ENCODE peak calls at places on chromosomes 1 and 21, in four cellular contexts. V is OCI-LY7, K is AG04450, H is small intestine. T is an unnamed sample.

GRCh38 chr1:97610748-97611147 is 310.1 kb downstream of the DPYD start:
- DNase-seq in H (no peak), V (no peak), K (no peak), T (no peak)

GRCh38 chr21:8989883-8990325 is 1531.5 kb upstream of the TPTE start:
- DNase-seq in K (no peak), V (no peak), H (no peak), T (no peak)

GRCh38 chr1:24391882-24392603 is 21.5 kb downstream of the STPG1 start:
- DNase-seq in K (no peak), H (peak; percentile 91), V (peak; percentile 89), T (no peak)

GRCh38 chr1:2587071-2587859 is 688 bp downstream of the PRXL2B start:
- DNase-seq in V (no peak), K (no peak), H (peak; percentile 49), T (no peak)

GRCh38 chr1:47870480-47870879 is 126.7 kb downstream of the TRABD2B start:
- DNase-seq in V (no peak), K (no peak), H (peak; percentile 41), T (no peak)

GRCh38 chr1:178417858-178418257 is 78.9 kb downstream of the CLEC20A start:
- DNase-seq in K (peak; percentile 20), H (peak; percentile 88), V (no peak), T (peak; percentile 78)

GRCh38 chr1:98008373-98008772 is 87.5 kb upstream of the DPYD start:
- DNase-seq in H (no peak), V (no peak), K (no peak), T (no peak)

GRCh38 chr1:39398278-39399010 is 93.0 kb upstream of the BMP8A start:
- DNase-seq in H (peak; percentile 92), K (peak; percentile 91), V (no peak), T (peak; percentile 91)

GRCh38 chr1:243443557-243443956 is 187.7 kb downstream of the SDCCAG8 start:
- DNase-seq in V (no peak), H (no peak), K (no peak), T (no peak)

DNA sequence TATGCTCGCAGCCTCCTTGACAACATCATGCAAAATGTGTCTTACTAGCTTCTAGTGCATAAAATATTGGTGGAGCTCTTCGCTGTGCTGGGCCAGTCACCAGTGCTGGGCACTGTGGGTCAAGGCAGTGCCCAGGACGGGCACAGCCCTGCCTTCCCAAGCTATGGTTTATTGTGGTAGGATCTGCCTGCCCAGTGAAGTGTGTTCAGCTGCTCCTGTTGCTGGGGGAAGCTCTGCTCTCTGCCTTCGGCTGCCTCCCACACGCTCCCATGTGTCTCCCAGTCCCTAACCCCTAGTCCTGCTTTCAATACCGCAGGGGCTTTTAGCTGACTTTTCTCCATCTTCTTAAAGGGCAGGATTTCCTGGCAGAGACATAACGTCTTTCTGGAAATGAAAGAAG is 15.7 kb downstream of the EPHX1 start:
- DNase-seq in V (no peak), K (no peak), H (peak; percentile 30), T (no peak)
- H3K27ac ChIP-seq in V (no peak overlapping the region), K (no peak overlapping the region), H (peak overlapping the region; percentile 47), T (no peak overlapping the region)

DNA sequence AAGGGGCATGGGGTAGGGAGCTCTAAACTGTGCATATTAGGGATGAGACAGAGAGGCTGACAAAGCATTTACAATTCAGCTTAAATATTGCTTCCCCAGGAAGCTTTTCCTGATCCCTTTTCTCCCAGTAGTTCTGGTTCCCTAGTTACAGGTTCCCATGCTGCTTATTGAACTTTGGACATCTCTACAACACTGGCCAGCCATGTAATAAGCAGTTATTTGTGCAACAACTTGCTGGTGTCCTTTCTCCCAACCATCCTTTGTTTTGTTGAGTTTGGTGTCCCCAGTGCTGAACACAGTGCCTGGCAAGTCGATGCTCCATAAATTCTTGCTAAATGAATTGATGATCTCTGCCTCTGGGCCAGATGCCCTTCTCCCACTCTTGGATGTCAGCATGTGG is 80.6 kb downstream of the PLXNA2 start:
- DNase-seq in K (no peak), H (peak; percentile 80), V (no peak), T (no peak)
- H3K27ac ChIP-seq in K (no peak overlapping the region), H (peak overlapping the region; percentile 24), V (no peak overlapping the region), T (no peak overlapping the region)

GRCh38 chr1:209646558-209646957 is 5.7 kb downstream of the LAMB3 start:
- DNase-seq in H (no peak), K (no peak), V (no peak), T (no peak)

GRCh38 chr1:209648931-209649776 is 3.1 kb downstream of the LAMB3 start:
- DNase-seq in V (no peak), H (peak; percentile 87), K (peak; percentile 90), T (peak; percentile 68)

GRCh38 chr1:209650454-209650853 is 1.8 kb downstream of the LAMB3 start:
- DNase-seq in V (no peak), H (no peak), K (no peak), T (no peak)

GRCh38 chr1:209647212-209647611 is 5.0 kb downstream of the LAMB3 start:
- DNase-seq in K (no peak), H (no peak), V (no peak), T (no peak)

DNA sequence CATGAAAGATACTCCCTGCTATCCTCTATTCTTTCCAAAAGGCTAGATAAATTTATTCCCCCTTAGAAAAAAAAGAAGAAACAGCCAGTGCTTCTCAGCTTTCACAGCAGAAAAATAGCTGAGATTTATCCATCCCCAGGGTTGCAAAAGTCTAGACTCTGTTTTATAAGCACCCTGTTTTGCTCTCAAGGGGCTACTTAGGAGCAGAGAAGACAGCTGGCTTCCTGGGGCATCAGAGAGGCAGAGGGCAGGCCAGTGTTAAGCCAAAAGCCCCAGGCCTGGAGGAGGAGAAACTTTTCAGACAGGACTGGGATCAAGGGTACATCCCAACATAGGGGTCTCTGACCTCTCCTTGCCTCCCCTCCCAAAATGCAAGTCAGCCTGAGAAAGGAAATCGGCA is 3.9 kb downstream of the LAMB3 start:
- DNase-seq in V (no peak), H (no peak), K (no peak), T (no peak)
- H3K27ac ChIP-seq in V (no peak overlapping the region), H (no peak overlapping the region), K (peak overlapping the region; percentile 24), T (peak overlapping the region; percentile 100)

DNA sequence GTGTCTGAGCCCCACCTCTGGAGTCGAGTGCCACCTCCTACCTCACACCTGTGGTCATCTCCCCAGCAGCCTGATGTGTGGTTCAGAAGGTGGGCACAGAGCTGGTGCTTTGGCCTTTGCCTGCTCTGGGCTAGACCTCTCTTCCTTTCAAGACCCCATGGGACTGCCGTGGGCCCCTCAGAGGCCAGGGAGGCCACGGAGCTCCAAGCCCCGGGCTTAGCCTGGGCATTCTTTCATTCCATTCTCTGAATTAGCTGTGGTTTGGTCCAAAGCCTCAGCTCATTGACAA is 5.5 kb downstream of the FHAD1 start:
- DNase-seq in K (no peak), V (no peak), H (no peak), T (no peak)
- H3K27ac ChIP-seq in K (no peak overlapping the region), V (no peak overlapping the region), H (no peak overlapping the region), T (no peak overlapping the region)

GRCh38 chr21:42199488-42200463 is 19.2 kb upstream of the ABCG1 start:
- DNase-seq in H (peak; percentile 81), K (peak; percentile 26), V (peak; percentile 79), T (peak; percentile 43)
- H3K27ac ChIP-seq in H (no peak overlapping the region), K (no peak overlapping the region), V (peak overlapping the region; percentile 61), T (peak overlapping the region; percentile 84)

GRCh38 chr1:85865183-85865582 is 156.9 kb upstream of the ZNHIT6 start:
- DNase-seq in V (no peak), K (no peak), H (no peak), T (no peak)
- H3K27ac ChIP-seq in V (no peak overlapping the region), K (no peak overlapping the region), H (no peak overlapping the region), T (no peak overlapping the region)

DNA sequence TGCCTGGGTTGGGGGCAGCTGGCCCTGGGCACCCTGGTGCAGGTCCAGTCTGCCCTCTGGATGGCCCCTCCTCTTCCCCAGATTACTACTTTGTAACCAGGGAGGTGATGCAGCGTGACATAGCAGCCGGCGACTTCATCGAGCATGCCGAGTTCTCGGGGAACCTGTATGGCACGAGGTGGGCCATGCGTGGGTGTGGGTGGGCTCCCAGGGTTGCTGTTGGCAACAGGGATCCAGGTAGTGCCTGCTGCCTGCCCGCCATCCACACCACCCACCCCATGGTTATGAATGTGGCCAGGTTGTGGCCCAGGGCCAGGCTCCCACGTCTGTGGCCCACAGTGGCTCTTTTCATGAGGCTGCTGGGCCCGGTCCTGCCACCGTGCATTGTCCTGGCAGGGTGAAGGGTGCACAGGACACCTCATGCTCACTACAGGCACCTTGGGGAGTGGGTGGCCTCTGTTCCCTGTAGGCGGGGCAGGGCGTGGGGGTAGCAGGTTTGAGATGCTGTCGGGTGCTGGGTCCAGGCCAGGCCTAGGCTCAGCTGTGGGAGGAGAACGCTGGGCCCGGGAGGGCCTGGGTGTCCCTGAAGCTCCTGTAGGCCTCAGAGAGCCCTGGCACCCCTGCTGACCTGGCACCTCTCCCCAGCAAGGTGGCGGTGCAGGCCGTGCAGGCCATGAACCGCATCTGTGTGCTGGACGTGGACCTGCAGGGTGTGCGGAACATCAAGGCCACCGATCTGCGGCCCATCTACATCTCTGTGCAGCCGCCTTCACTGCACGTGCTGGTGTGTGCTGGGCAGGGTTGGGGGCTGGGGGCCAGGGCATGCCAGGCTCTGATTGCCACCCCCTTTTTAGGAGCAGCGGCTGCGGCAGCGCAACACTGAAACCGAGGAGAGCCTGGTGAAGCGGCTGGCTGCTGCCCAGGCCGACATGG is 2.7 kb upstream of the GJC2 start:
- DNase-seq in K (no peak), H (no peak), V (no peak), T (no peak)
- H3K27ac ChIP-seq in K (no peak overlapping the region), H (no peak overlapping the region), V (no peak overlapping the region), T (no peak overlapping the region)

DNA sequence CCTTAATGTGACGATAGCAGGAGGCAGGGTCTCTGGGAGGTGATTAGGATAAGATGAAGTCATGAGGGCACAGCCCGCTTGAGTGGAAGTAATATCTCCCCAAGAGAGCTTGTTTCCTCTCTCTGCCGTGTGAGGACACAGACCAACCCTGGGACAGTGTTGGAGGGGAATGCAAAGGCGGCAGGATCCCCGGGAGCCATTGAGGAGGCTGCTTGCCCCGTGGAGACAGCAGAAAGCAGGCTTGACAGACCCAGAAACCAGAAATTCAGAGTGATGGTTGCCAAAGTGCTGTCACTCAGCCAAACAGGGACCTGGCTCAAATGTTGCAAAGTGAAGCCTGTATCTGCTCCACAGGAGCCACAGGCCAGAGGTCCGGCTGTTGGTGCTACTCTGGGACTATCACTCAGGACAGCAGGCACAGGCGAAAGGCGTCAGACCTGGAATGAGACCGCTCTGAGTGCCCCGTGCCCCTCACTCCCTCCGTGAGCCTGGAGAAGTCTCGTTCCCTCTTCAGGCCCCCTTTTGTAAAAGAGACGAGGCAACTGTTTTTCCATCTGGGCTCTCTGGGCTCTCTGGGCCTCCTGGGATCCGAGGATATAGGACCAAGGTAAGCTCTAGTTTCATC is 96.6 kb upstream of the VANGL1 start:
- DNase-seq in K (no peak), V (no peak), H (no peak), T (no peak)
- H3K27ac ChIP-seq in K (peak overlapping the region; percentile 99), V (no peak overlapping the region), H (no peak overlapping the region), T (peak overlapping the region; percentile 85)